ENCODE peak calls at places on chromosome 3, in ten cellular contexts. K, L, R, D, E, X, M, B, C and A are unnamed samples. For H3K36me3, the result is how much of the 10 kb centered on the place peaks cover.

GRCh38 chr3:2568929-2569328 is 470.3 kb downstream of the CNTN4 start:
- DNase-seq in B (no peak), C (no peak), M (no peak), E (no peak), D (no peak), K (no peak), X (no peak), R (no peak), L (no peak), A (no peak)

GRCh38 chr3:151283907-151284461 is 5.6 kb upstream of the P2RY14 start:
- DNase-seq in C (peak), K (no peak), R (peak), L (no peak), M (no peak), X (no peak), B (peak), D (no peak), E (peak), A (no peak)

GRCh38 chr3:115325539-115325938 is 178.5 kb upstream of the ZBTB20 start:
- DNase-seq in K (no peak), R (peak), X (peak), C (no peak), L (no peak), E (no peak), M (peak), D (no peak), B (no peak), A (no peak)

GRCh38 chr3:69435274-69436262 is 49.7 kb upstream of the FRMD4B start:
- DNase-seq in M (no peak), K (no peak), B (no peak), C (no peak), X (no peak), D (no peak), R (no peak), E (no peak), L (no peak), A (no peak)

GRCh38 chr3:32420138-32420981 is 28.7 kb downstream of the CMTM7 start:
- DNase-seq in X (peak), C (no peak), B (peak), M (peak), K (no peak), E (no peak), R (no peak), D (no peak), L (no peak), A (no peak)

GRCh38 chr3:76131396-76132153 is 346.2 kb upstream of the ZNF717 start:
- DNase-seq in B (no peak), D (no peak), K (no peak), M (no peak), E (no peak), X (no peak), L (no peak), R (no peak), C (no peak), A (no peak)

GRCh38 chr3:150319900-150320299 is 88.2 kb upstream of the TSC22D2 start:
- DNase-seq in L (no peak), E (no peak), D (no peak), K (no peak), X (no peak), M (no peak), R (no peak), B (no peak), C (no peak), A (no peak)

GRCh38 chr3:185900228-185900627 is 37.6 kb downstream of the TRA2B start:
- DNase-seq in K (no peak), X (no peak), C (no peak), D (no peak), R (no peak), M (peak), E (no peak), L (no peak), B (no peak), A (no peak)

GRCh38 chr3:126121074-126121473 is 37.1 kb upstream of the SLC41A3 start:
- DNase-seq in D (peak), L (no peak), M (peak), C (peak), E (no peak), R (no peak), B (peak), K (peak), X (no peak), A (peak)

GRCh38 chr3:178584722-178585121 is 48.5 kb downstream of the KCNMB2 start:
- DNase-seq in B (no peak), R (no peak), K (no peak), C (no peak), D (no peak), L (no peak), E (no peak), M (no peak), X (no peak), A (no peak)

GRCh38 chr3:187994221-187995085 is 159.5 kb upstream of the LPP start:
- DNase-seq in K (no peak), R (no peak), X (no peak), M (no peak), B (no peak), E (no peak), L (no peak), D (no peak), C (no peak), A (no peak)

GRCh38 chr3:69738291-69738690 is 973 bp upstream of the MITF start:
- DNase-seq in M (no peak), L (no peak), D (no peak), R (no peak), B (no peak), X (peak), K (no peak), C (no peak), E (no peak), A (no peak)

GRCh38 chr3:197558000-197558399 is 2.2 kb upstream of the BDH1 start:
- DNase-seq in E (no peak), X (no peak), R (no peak), D (no peak), M (no peak), C (no peak), K (no peak), L (no peak), B (no peak), A (no peak)

GRCh38 chr3:169562988-169563774 is 100.3 kb downstream of the MECOM start:
- DNase-seq in B (no peak), L (no peak), R (no peak), M (no peak), D (no peak), K (no peak), X (no peak), C (no peak), E (no peak), A (no peak)
- TF ChIP-seq CTCF in B (no peak), L (no peak), R (no peak), M (no peak), D (no peak), K (no peak), X (no peak), C (no peak), E (no peak), A (no peak)

GRCh38 chr3:49110780-49111179 is 6.2 kb upstream of the QARS1 start:
- DNase-seq in L (no peak), K (no peak), M (no peak), E (no peak), C (no peak), B (no peak), X (no peak), R (no peak), D (no peak), A (no peak)

GRCh38 chr3:49112262-49112661 is 7.7 kb upstream of the QARS1 start:
- DNase-seq in D (no peak), R (no peak), L (no peak), C (no peak), X (no peak), M (no peak), E (no peak), B (no peak), K (no peak), A (no peak)

GRCh38 chr3:49104427-49105291 is at the start of gene QARS1:
- DNase-seq in M (peak), L (peak), C (peak), D (peak), E (peak), X (peak), R (peak), B (peak), K (peak), A (peak)

GRCh38 chr3:49111347-49111746 is 6.8 kb upstream of the QARS1 start:
- DNase-seq in L (no peak), C (no peak), M (no peak), B (no peak), E (no peak), D (no peak), K (no peak), X (no peak), R (no peak), A (no peak)

GRCh38 chr3:49108346-49108745 is 3.8 kb upstream of the QARS1 start:
- DNase-seq in K (no peak), D (no peak), M (no peak), X (no peak), C (no peak), B (no peak), R (no peak), L (no peak), E (no peak), A (no peak)
- H3K36me3 ChIP-seq in K (half or more), D (under half), M (under half), X (under half), C (half or more), B (under half), R (under half), L (under half), E (under half), A (under half)

DNA sequence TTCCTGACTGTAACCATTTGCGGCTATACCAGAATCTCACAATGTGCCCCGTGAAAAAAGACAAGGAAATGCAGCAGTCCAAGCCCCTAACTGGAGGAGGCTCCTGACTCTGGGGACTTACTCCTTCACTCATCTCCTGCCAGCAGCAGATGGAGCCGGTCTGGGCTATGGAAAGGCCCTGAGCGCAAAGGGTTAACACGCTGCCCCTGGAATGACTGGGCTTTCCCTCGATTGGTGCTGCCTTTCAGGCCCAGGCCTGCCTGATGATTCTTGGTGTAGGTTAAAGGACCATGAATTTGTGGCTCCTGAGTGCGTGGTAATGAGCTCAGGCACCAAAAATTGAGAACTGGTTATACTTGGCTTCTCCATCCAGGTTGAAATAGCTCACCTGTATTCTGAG is 42.3 kb upstream of the GALNT15 start:
- DNase-seq in B (no peak), X (peak), M (no peak), K (no peak), L (no peak), C (no peak), E (no peak), D (no peak), R (no peak), A (no peak)
- H3K27ac ChIP-seq in B (no peak), X (no peak), M (no peak), K (no peak), L (no peak), C (no peak), E (no peak), D (peak), R (peak), A (no peak)

GRCh38 chr3:89049119-89049518 is 58.3 kb upstream of the EPHA3 start:
- DNase-seq in R (no peak), B (no peak), M (no peak), L (no peak), D (no peak), X (peak), K (no peak), E (no peak), C (no peak), A (no peak)
- TF ChIP-seq CTCF in R (no peak), B (no peak), M (no peak), L (no peak), D (no peak), X (peak), K (no peak), E (no peak), C (no peak), A (no peak)

GRCh38 chr3:41097896-41098496 is 101.3 kb upstream of the CTNNB1 start:
- DNase-seq in L (no peak), D (no peak), E (no peak), X (no peak), K (no peak), C (no peak), B (no peak), M (no peak), R (no peak), A (no peak)
- H3K36me3 ChIP-seq in L (under half), D (under half), E (under half), X (under half), K (under half), C (under half), B (under half), M (under half), R (under half), A (under half)

GRCh38 chr3:15029625-15030024 is 35.5 kb downstream of the MRPS25 start:
- DNase-seq in R (no peak), D (no peak), M (no peak), X (no peak), B (no peak), E (no peak), K (no peak), L (no peak), C (no peak), A (no peak)
- H3K27ac ChIP-seq in R (no peak), D (no peak), M (no peak), X (no peak), B (no peak), E (no peak), K (no peak), L (no peak), C (no peak), A (no peak)

DNA sequence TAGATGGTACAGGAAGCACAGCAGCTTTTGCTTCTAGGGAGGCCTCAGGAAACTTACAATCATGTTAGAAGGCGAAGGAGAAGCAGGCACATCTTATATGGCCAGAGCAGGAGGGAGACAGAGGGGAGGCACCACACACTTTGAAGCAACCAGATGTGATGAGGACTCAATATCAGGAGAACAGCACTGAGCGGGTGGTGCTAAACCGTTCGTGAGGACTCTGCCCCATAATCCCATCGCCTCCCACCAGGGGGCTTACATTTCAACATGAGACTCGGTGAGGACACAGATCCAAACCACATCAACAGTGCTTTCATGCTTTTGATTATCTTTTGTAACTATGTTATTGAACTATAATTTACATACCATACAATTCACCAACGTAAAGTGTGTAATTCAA is 7.6 kb upstream of the TMEM44 start:
- DNase-seq in D (no peak), B (no peak), E (no peak), C (no peak), R (no peak), M (no peak), X (peak), L (no peak), K (no peak), A (no peak)
- TF ChIP-seq CTCF in D (no peak), B (no peak), E (no peak), C (no peak), R (no peak), M (no peak), X (peak), L (no peak), K (no peak), A (no peak)

GRCh38 chr3:196486263-196486662 is 17.3 kb downstream of the RNF168 start:
- DNase-seq in M (no peak), X (no peak), L (no peak), E (no peak), C (no peak), K (no peak), B (no peak), R (no peak), D (no peak), A (no peak)
- H3K36me3 ChIP-seq in M (under half), X (under half), L (under half), E (under half), C (under half), K (under half), B (under half), R (under half), D (under half), A (half or more)

GRCh38 chr3:118991775-118992174 is 42.9 kb downstream of the IGSF11 start:
- DNase-seq in X (peak), C (no peak), B (no peak), M (peak), L (no peak), K (no peak), D (no peak), R (no peak), E (no peak), A (no peak)
- H3K27ac ChIP-seq in X (peak), C (peak), B (no peak), M (peak), L (peak), K (peak), D (peak), R (no peak), E (no peak), A (no peak)

DNA sequence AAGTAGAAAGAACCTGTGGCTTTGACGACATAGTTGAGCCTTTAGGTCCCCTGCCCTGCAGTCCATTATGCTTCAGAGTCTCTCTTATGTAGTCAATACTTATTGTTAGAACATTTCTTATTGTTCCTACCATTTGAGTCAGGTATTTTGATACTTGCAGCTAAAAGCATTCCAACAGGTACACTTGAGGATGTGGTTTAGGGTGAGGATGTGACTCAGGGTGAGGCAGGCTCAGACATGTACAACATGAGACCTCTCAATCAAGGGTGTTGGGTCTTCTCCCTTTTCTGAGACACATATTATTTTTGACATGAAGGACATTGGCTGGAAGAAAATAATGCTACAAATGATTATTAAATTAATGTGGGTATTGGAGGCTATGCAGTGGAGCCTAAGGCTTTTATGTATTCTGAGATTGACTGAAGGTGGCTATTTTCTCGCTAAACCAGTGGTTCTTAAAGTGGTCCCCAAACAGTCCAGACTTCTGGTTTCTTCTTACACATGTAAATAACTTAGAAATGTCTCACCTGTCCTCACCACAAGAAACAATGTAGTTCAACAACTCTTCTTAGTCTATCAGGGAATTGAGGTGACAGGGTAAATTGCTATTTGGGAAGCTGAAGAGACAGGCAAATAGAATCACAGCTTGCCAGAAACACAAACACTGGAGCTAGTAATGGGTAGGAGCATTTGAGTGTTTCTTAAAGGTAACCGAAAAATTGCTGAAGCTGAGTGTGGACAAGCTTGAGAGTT is 135.5 kb upstream of the ZPLD1 start:
- DNase-seq in M (no peak), D (no peak), K (no peak), L (no peak), B (no peak), X (no peak), E (no peak), C (no peak), R (no peak), A (no peak)
- TF ChIP-seq CTCF in M (no peak), D (no peak), K (no peak), L (no peak), B (no peak), X (no peak), E (no peak), C (no peak), R (no peak), A (no peak)